ENCODE peak calls at places on chromosomes 6 and 20, in four cellular contexts. J is A549, S is fibroblast of the aortic adventitia, V is left ventricle myocardium inferior. U is an unnamed sample.

GRCh38 chr20:9250511-9250910 is 181.6 kb downstream of the PLCB4 start:
- DNase-seq in J (no peak), S (no peak), V (no peak), U (no peak)

GRCh38 chr6:108559884-108560462 is 744 bp upstream of the FOXO3 start:
- DNase-seq in V (no peak), J (no peak), S (peak), U (peak)

GRCh38 chr20:63534831-63535651 is 2.1 kb downstream of the PTK6 start:
- DNase-seq in V (no peak), S (peak), J (no peak), U (no peak)

GRCh38 chr6:11810854-11811643 is 32.4 kb upstream of the ADTRP start:
- DNase-seq in J (no peak), S (peak), V (no peak), U (no peak)

GRCh38 chr6:16092140-16092539 is 36.7 kb upstream of the MYLIP start:
- DNase-seq in J (no peak), V (no peak), S (no peak), U (peak)

GRCh38 chr6:102064142-102064541 is 670.6 kb downstream of the GRIK2 start:
- DNase-seq in J (no peak), V (no peak), S (no peak), U (no peak)

GRCh38 chr6:158867381-158868121 is 48.4 kb upstream of the EZR start:
- DNase-seq in J (no peak), S (no peak), V (no peak), U (no peak)

GRCh38 chr6:26232950-26233607 is 131.9 kb upstream of the BTN3A2 start:
- DNase-seq in J (no peak), S (no peak), V (no peak), U (peak)

GRCh38 chr6:25346064-25346463 is 66.9 kb downstream of the CARMIL1 start:
- DNase-seq in S (no peak), J (no peak), V (no peak), U (no peak)

GRCh38 chr20:35506872-35507638 is 22.4 kb downstream of the C20orf173 start:
- DNase-seq in S (no peak), V (no peak), J (no peak), U (peak)

GRCh38 chr6:26249959-26250805 is 114.8 kb upstream of the BTN3A2 start:
- DNase-seq in V (peak), J (no peak), S (peak), U (peak)

GRCh38 chr20:13857304-13857703 is 72.5 kb downstream of the NDUFAF5 start:
- DNase-seq in J (no peak), S (no peak), V (peak), U (no peak)

GRCh38 chr6:151241853-151242252 is 2.1 kb downstream of the AKAP12 start:
- DNase-seq in V (no peak), S (peak), J (no peak), U (no peak)

GRCh38 chr6:157240059-157240959 is 83.0 kb downstream of the TMEM242 start:
- DNase-seq in S (peak), J (no peak), V (no peak), U (no peak)

GRCh38 chr20:53157443-53158408 is 185.6 kb downstream of the TSHZ2 start:
- DNase-seq in V (no peak), J (peak), S (peak), U (peak)

GRCh38 chr6:44590471-44590870 is 203.0 kb downstream of the CDC5L start:
- DNase-seq in J (no peak), V (no peak), S (no peak), U (no peak)

GRCh38 chr6:90610671-90611542 is 24.0 kb upstream of the MAP3K7 start:
- DNase-seq in V (peak), S (peak), J (no peak), U (peak)

GRCh38 chr6:152669894-152670293 is 27.8 kb upstream of the MYCT1 start:
- DNase-seq in V (no peak), S (peak), J (peak), U (peak)

GRCh38 chr20:17419459-17419858 is 111.7 kb downstream of the BFSP1 start:
- DNase-seq in J (no peak), V (no peak), S (no peak), U (no peak)

GRCh38 chr20:49306903-49307336 is 29.1 kb upstream of the ZNFX1 start:
- DNase-seq in V (no peak), S (no peak), J (no peak), U (no peak)

GRCh38 chr6:159874475-159874874 is 16.3 kb upstream of the MAS1 start:
- DNase-seq in J (no peak), V (peak), S (peak), U (no peak)

GRCh38 chr6:11025911-11026635 is 18.0 kb downstream of the ELOVL2 start:
- DNase-seq in V (no peak), J (no peak), S (no peak), U (no peak)

GRCh38 chr6:52574709-52575489 is 2.0 kb downstream of the TRAM2 start:
- DNase-seq in J (no peak), S (peak), V (no peak), U (peak)

GRCh38 chr6:103672169-103672568 is 1187.5 kb downstream of the HACE1 start:
- DNase-seq in S (no peak), V (no peak), J (no peak), U (peak)

GRCh38 chr6:166270706-166271375 is 37.4 kb downstream of the PRR18 start:
- DNase-seq in S (no peak), V (no peak), J (no peak), U (no peak)

GRCh38 chr6:166271376-166271765 is 36.8 kb downstream of the PRR18 start:
- DNase-seq in S (no peak), J (no peak), V (no peak), U (no peak)

GRCh38 chr6:166269301-166270039 is 38.7 kb downstream of the PRR18 start:
- DNase-seq in S (no peak), V (no peak), J (no peak), U (no peak)

GRCh38 chr6:166266336-166266735 is 41.9 kb downstream of the PRR18 start:
- DNase-seq in J (no peak), S (no peak), V (no peak), U (no peak)

GRCh38 chr6:166268431-166268830 is 39.8 kb downstream of the PRR18 start:
- DNase-seq in V (no peak), J (no peak), S (no peak), U (no peak)
- H3K4me3 ChIP-seq in V (no peak), J (no peak), S (no peak), U (no peak)

GRCh38 chr6:129731396-129731795 is 21.4 kb upstream of the ARHGAP18 start:
- DNase-seq in V (no peak), S (no peak), J (no peak), U (no peak)
- H3K4me3 ChIP-seq in V (no peak), S (no peak), J (no peak), U (no peak)

DNA sequence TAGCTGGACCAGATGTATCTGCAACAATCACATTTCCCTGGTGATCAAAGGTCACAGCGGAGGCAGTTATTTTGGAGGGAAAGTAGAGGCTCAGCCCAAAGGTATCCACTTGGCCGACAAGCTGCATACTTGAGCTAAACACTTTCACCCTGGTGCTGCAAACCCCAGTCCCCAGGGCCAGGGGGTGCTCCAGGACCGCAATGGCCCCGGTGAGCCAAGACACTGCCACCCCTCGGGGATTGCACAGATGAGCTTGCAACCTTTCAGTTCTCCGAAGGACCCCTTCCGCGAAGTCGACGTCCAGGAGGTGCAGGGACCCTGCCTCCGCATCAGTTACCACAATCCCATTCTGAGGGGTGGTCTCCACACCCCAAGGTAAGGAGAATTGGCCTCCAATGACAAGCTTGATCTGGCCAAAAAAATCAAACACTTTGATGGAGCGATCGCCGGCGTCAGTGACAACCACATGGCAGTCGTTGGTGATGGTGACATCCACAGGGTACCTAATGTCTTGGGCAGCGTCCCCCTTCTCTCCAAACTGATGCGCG is 823 bp downstream of the NHLRC1 start:
- DNase-seq in J (no peak), V (no peak), S (no peak), U (peak)
- H3K4me3 ChIP-seq in J (no peak), V (peak), S (peak), U (no peak)

GRCh38 chr20:36848677-36849076 is 27.3 kb upstream of the TLDC2 start:
- DNase-seq in V (no peak), J (no peak), S (no peak), U (no peak)

GRCh38 chr20:36848078-36848660 is 27.8 kb upstream of the TLDC2 start:
- DNase-seq in V (peak), J (no peak), S (peak), U (no peak)

GRCh38 chr20:36847710-36848040 is 28.3 kb upstream of the TLDC2 start:
- DNase-seq in S (peak), V (no peak), J (no peak), U (no peak)

GRCh38 chr20:36847009-36847709 is 28.8 kb upstream of the TLDC2 start:
- DNase-seq in S (peak), J (no peak), V (peak), U (no peak)

GRCh38 chr20:36845288-36845969 is 30.5 kb upstream of the TLDC2 start:
- DNase-seq in S (no peak), J (no peak), V (no peak), U (no peak)
- H3K4me3 ChIP-seq in S (no peak), J (no peak), V (no peak), U (no peak)

DNA sequence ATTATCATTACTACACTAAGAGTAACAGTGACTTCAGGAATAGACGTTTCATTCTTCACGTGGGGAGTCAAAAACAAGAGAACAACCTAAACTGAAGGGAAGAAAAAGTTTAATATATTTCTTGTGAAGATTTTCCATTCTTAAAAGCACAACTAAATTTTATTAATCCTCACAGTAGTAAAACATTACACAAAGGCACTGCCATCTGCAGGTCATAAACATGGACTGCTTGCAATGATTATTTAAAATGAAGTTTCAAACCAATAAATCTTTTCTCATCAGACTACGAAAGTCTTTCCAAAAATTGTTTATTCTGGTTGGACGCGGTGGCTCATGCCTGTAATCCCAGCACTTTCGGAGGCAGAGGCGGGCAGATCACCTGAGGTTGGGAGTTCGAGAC is 2.6 kb downstream of the NCOA5 start:
- DNase-seq in J (no peak), S (peak), V (no peak), U (peak)
- H3K4me3 ChIP-seq in J (no peak), S (no peak), V (no peak), U (no peak)

DNA sequence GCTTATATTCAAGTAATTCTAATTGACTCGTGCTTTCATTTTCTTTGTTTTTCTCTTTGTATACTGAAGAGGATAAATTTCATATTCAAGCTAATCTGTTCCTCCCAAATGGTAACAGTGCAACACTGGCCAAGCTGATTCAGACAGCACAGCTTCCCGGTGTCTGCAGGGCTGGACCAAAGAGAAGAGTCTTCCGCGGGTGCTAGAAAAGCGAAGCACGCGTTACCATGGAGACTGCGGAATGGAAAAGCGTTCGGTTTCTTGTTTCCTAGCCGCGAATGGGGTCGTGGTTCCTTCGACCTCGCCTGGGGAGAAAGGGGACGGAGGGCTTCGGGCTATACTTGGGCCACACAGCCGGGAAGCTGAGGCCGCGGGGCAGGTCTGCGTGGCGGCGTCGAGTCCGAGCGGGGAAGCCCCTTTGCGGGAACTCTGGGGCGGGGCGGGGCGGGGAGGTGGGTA is 6.2 kb upstream of the ZNF311 start:
- DNase-seq in S (peak), V (no peak), J (peak), U (peak)
- H3K4me3 ChIP-seq in S (peak), V (peak), J (peak), U (peak)

U was measured in NB4.